ENCODE peak calls at places on chromosomes 7 and 10, in six cellular contexts. P is stimulated activated CD4-positive, alpha-beta T cell treated with anti-CD3 and anti-CD28 coated beads, TNF-alpha, amount 100 ng/mL, for 24 hours; Z is head of caudate nucleus; T is SW480; F is NCI-H1092 treated with DMSO at 0.1 percent for 48 hours; X is Calu3. W is an unnamed sample.

GRCh38 chr10:102812213-102812876 is 24.9 kb downstream of the CYP17A1 start:
- DNase-seq in Z (no peak), P (no peak), F (no peak), X (no peak), T (no peak), W (no peak)

GRCh38 chr7:91020611-91021385 is 243.4 kb upstream of the FZD1 start:
- DNase-seq in T (no peak), F (no peak), X (no peak), P (no peak), Z (no peak), W (no peak)

GRCh38 chr7:134813668-134814067 is 34.2 kb downstream of the CALD1 start:
- DNase-seq in F (no peak), P (no peak), T (no peak), X (no peak), Z (no peak), W (no peak)

GRCh38 chr10:6227346-6227745 is 24.6 kb downstream of the PFKFB3 start:
- DNase-seq in T (no peak), X (no peak), P (no peak), Z (no peak), F (no peak), W (no peak)

GRCh38 chr10:123916775-123917174 is 25.2 kb upstream of the CPXM2 start:
- DNase-seq in F (no peak), Z (no peak), X (no peak), P (no peak), T (no peak), W (no peak)

GRCh38 chr10:117131390-117132327 is 6.4 kb downstream of the VAX1 start:
- DNase-seq in X (no peak), F (no peak), P (no peak), T (peak), Z (peak), W (no peak)

GRCh38 chr10:71790749-71791440 is 17.6 kb upstream of the VSIR start:
- DNase-seq in T (no peak), F (no peak), Z (no peak), X (no peak), P (no peak), W (no peak)

GRCh38 chr7:149013876-149014275 is 14.4 kb downstream of the PDIA4 start:
- DNase-seq in Z (no peak), F (no peak), X (no peak), T (no peak), P (no peak), W (no peak)

GRCh38 chr7:47405921-47406765 is 175.8 kb downstream of the TNS3 start:
- DNase-seq in T (no peak), X (no peak), F (no peak), P (no peak), Z (peak), W (no peak)

GRCh38 chr10:24465124-24465874 is 256.4 kb downstream of the KIAA1217 start:
- DNase-seq in F (no peak), T (peak), X (peak), Z (no peak), P (no peak), W (no peak)

GRCh38 chr10:75508239-75508813 is 76.9 kb downstream of the LRMDA start:
- DNase-seq in Z (no peak), X (no peak), T (peak), F (no peak), P (no peak), W (no peak)

GRCh38 chr10:8037199-8037801 is 17.2 kb upstream of the GATA3 start:
- DNase-seq in T (no peak), X (no peak), P (no peak), F (no peak), Z (no peak), W (no peak)

GRCh38 chr7:70018700-70019099 is 420.4 kb downstream of the AUTS2 start:
- DNase-seq in P (no peak), Z (no peak), F (no peak), X (no peak), T (no peak), W (no peak)

GRCh38 chr10:121838149-121838548 is 89.7 kb downstream of the ATE1 start:
- DNase-seq in Z (no peak), X (no peak), T (no peak), P (no peak), F (no peak), W (no peak)

GRCh38 chr7:55567495-55568070 is 4.7 kb downstream of the VOPP1 start:
- DNase-seq in F (peak), X (no peak), T (no peak), P (no peak), Z (no peak), W (no peak)

GRCh38 chr10:11026761-11027160 is 9.1 kb downstream of the CELF2 start:
- DNase-seq in X (no peak), Z (no peak), P (no peak), F (no peak), T (no peak), W (no peak)

GRCh38 chr7:3217166-3217565 is 83.9 kb upstream of the SDK1 start:
- DNase-seq in F (no peak), T (no peak), P (no peak), X (peak), Z (no peak), W (no peak)

GRCh38 chr7:104923010-104923421 is 91.0 kb upstream of the KMT2E start:
- DNase-seq in T (peak), P (peak), X (peak), F (peak), Z (peak), W (peak)

GRCh38 chr10:100569687-100570517 is 34.2 kb downstream of the HIF1AN start:
- DNase-seq in F (no peak), T (peak), X (no peak), P (no peak), Z (peak), W (no peak)

GRCh38 chr7:7761340-7761973 is 43.0 kb upstream of the RPA3 start:
- DNase-seq in Z (no peak), T (peak), X (no peak), P (no peak), F (peak), W (no peak)

GRCh38 chr10:117936136-117936535 is 110.6 kb downstream of the RAB11FIP2 start:
- DNase-seq in Z (no peak), P (no peak), T (no peak), X (no peak), F (no peak), W (no peak)

GRCh38 chr7:3042861-3043489 is 692 bp downstream of the CARD11 start:
- DNase-seq in F (no peak), Z (no peak), P (peak), T (peak), X (peak), W (no peak)

GRCh38 chr10:101238732-101239105 is 9.5 kb upstream of the LBX1 start:
- DNase-seq in T (no peak), P (no peak), Z (no peak), X (no peak), F (no peak), W (peak)

GRCh38 chr7:139647085-139647484 is 123.6 kb downstream of the CLEC2L start:
- DNase-seq in F (no peak), P (no peak), Z (no peak), X (no peak), T (no peak), W (peak)

GRCh38 chr10:17409170-17409733 is 45.1 kb downstream of the ST8SIA6 start:
- DNase-seq in F (no peak), P (no peak), Z (no peak), T (peak), X (no peak), W (no peak)

W was measured in posterior cingulate gyrus.